ENCODE peak calls at places on chromosomes 7 and 10, in five cellular contexts. I is NAMALWA; G is amygdala; Z is activated effector memory CD4-positive, alpha-beta T cell treated with anti-CD3 and anti-CD28 coated beads, Interleukin-2, amount 50 U/mL, for 16 hours; E is mammary epithelial cell. N is an unnamed sample.

GRCh38 chr10:108970016-108970415 is 953.3 kb downstream of the XPNPEP1 start:
- DNase-seq in G (no peak), Z (no peak), I (peak), E (no peak), N (no peak)

GRCh38 chr10:22534849-22535604 is 179.4 kb downstream of the PIP4K2A start:
- DNase-seq in G (no peak), I (no peak), Z (no peak), E (no peak), N (no peak)

GRCh38 chr10:43362191-43362839 is 9.1 kb upstream of the FXYD4 start:
- DNase-seq in G (peak), I (peak), E (peak), Z (peak), N (peak)

GRCh38 chr10:63416376-63416775 is 49.4 kb downstream of the JMJD1C start:
- DNase-seq in I (no peak), Z (no peak), G (no peak), E (no peak), N (no peak)

GRCh38 chr7:112411186-112411795 is 39.0 kb upstream of the IFRD1 start:
- DNase-seq in Z (no peak), E (peak), G (no peak), I (peak), N (no peak)

GRCh38 chr10:7560519-7560918 is 106.2 kb downstream of the ITIH5 start:
- DNase-seq in I (no peak), G (no peak), E (no peak), Z (no peak), N (no peak)

GRCh38 chr7:92010215-92010614 is 69.6 kb downstream of the AKAP9 start:
- DNase-seq in E (no peak), I (no peak), Z (no peak), G (no peak), N (no peak)

GRCh38 chr10:47246409-47247189 is 53.4 kb upstream of the GDF10 start:
- DNase-seq in G (no peak), E (no peak), I (no peak), Z (no peak), N (peak)

GRCh38 chr10:85873063-85873462 is 493.5 kb downstream of the GRID1 start:
- DNase-seq in E (no peak), Z (no peak), G (no peak), I (no peak), N (no peak)

GRCh38 chr7:41916450-41916927 is 213.6 kb upstream of the INHBA start:
- DNase-seq in G (no peak), I (no peak), Z (no peak), E (peak), N (peak)